ENCODE peak calls at places on chromosome 11, in six cellular contexts. Y is WERI-Rb-1; S is epithelial cell of esophagus; H is Peyer's patch; B is colonic mucosa; C is CD8-positive, alpha-beta T cell. R is an unnamed sample.

GRCh38 chr11:16911186-16911585 is 103.0 kb downstream of the PLEKHA7 start:
- DNase-seq in Y (no peak), S (no peak), H (no peak), B (no peak), C (no peak), R (no peak)

GRCh38 chr11:44832452-44832851 is 105.7 kb downstream of the TSPAN18 start:
- DNase-seq in Y (no peak), S (no peak), H (no peak), B (no peak), C (no peak), R (no peak)

GRCh38 chr11:35040221-35040942 is 98.6 kb upstream of the CD44 start:
- DNase-seq in Y (no peak), S (peak; percentile 95), H (no peak), B (no peak), C (peak; percentile 46), R (no peak)

GRCh38 chr11:118415739-118416068 is 14.3 kb downstream of the ATP5MG start:
- DNase-seq in Y (no peak), S (peak; percentile 87), H (no peak), B (peak; percentile 53), C (no peak), R (peak; percentile 85)

GRCh38 chr11:60786811-60787567 is 1.9 kb downstream of the MS4A10 start:
- DNase-seq in Y (no peak), S (no peak), H (peak; percentile 81), B (peak; percentile 45), C (no peak), R (no peak)

GRCh38 chr11:47186937-47187681 is 875 bp upstream of the PACSIN3 start:
- DNase-seq in Y (peak; percentile 75), S (peak; percentile 63), H (no peak), B (peak; percentile 45), C (peak; percentile 45), R (peak; percentile 82)

GRCh38 chr11:4680341-4680740 is 17.3 kb downstream of the OR51E2 start:
- DNase-seq in Y (no peak), S (no peak), H (no peak), B (no peak), C (no peak), R (no peak)

GRCh38 chr11:6647836-6648235 is 7.8 kb downstream of the DCHS1 start:
- DNase-seq in Y (no peak), S (no peak), H (no peak), B (no peak), C (no peak), R (peak; percentile 28)

GRCh38 chr11:36233226-36233625 is 56.0 kb downstream of the COMMD9 start:
- DNase-seq in Y (no peak), S (no peak), H (no peak), B (no peak), C (no peak), R (no peak)

GRCh38 chr11:106706355-106706754 is 311.9 kb downstream of the GUCY1A2 start:
- DNase-seq in Y (no peak), S (peak; percentile 95), H (no peak), B (no peak), C (no peak), R (no peak)

GRCh38 chr11:58905141-58905715 is 34.1 kb upstream of the GLYATL1 start:
- DNase-seq in Y (peak; percentile 47), S (peak; percentile 57), H (peak; percentile 56), B (peak; percentile 41), C (no peak), R (peak; percentile 87)

GRCh38 chr11:114135737-114136151 is 76.2 kb downstream of the ZBTB16 start:
- DNase-seq in Y (no peak), S (no peak), H (no peak), B (no peak), C (no peak), R (peak; percentile 70)

GRCh38 chr11:6405039-6405667 is 13.7 kb downstream of the APBB1 start:
- DNase-seq in Y (no peak), S (no peak), H (no peak), B (no peak), C (no peak), R (peak; percentile 85)

DNA sequence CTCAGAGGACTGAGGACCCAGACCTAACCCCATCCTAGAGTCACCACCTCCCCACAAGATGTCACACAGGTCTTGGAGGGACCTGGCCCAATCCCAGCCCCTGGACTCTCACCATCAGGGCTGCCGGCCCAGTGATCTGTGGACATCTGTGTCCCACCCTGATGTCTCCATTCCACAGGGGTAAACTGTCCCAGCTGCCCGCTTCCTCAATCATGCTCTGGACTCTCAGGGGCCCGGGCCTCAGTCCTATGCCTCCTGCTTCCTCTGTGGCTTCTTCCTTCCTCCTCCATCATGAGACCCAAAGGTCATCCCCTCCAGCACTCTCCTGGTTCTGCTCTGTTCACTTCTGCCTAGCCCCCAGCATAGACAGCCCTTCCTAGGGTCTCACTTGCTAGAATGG is 32.2 kb downstream of the ARAP1 start:
- DNase-seq in Y (no peak), S (no peak), H (no peak), B (no peak), C (no peak), R (no peak)
- H3K4me3 ChIP-seq in Y (no peak overlapping the region), S (peak overlapping the region; percentile 87), H (no peak overlapping the region), B (peak overlapping the region; percentile 44), C (peak overlapping the region; percentile 89), R (no peak overlapping the region)

DNA sequence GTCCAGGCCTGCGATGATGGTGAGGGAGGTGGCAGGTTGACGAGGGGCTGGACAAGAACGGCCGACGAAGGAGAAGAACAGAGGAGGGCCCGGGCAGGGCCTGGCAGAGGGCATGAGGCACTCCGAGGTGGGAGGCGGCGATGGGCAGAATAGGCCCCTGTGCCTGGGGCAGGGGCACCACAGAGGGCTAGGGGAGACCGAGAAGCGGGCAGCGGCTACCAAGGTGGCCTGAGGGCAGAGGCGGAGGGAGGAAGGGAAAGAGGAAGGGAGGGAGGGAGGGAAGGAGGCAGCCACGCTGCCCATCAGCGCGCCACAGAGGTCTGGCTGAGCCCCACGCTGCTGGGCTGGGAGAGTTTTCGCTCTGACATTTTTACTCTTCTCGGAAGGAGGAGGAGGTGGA is 11.3 kb downstream of the LSP1 start:
- DNase-seq in Y (no peak), S (no peak), H (no peak), B (no peak), C (no peak), R (no peak)
- H3K4me3 ChIP-seq in Y (no peak overlapping the region), S (no peak overlapping the region), H (no peak overlapping the region), B (peak overlapping the region; percentile 13), C (no peak overlapping the region), R (no peak overlapping the region)

GRCh38 chr11:73157141-73158010 is 15.3 kb upstream of the FCHSD2 start:
- DNase-seq in Y (no peak), S (no peak), H (no peak), B (no peak), C (no peak), R (peak; percentile 38)
- H3K4me3 ChIP-seq in Y (no peak overlapping the region), S (no peak overlapping the region), H (no peak overlapping the region), B (no peak overlapping the region), C (no peak overlapping the region), R (no peak overlapping the region)

GRCh38 chr11:65505434-65506315 is 6.8 kb downstream of the MALAT1 start:
- DNase-seq in Y (peak; percentile 26), S (peak; percentile 48), H (no peak), B (peak; percentile 65), C (no peak), R (peak; percentile 58)
- H3K4me3 ChIP-seq in Y (peak overlapping the region; percentile 89), S (peak overlapping the region; percentile 98), H (peak overlapping the region; percentile 84), B (peak overlapping the region; percentile 66), C (peak overlapping the region; percentile 72), R (peak overlapping the region; percentile 97)

R was measured in endodermal cell.